ENCODE peak calls at places on chromosomes 1 and 21, in seven cellular contexts. One of them, this sample, is unnamed.

GRCh38 chr1:228313536-228314277 is 92.9 kb downstream of the TRIM11 start:
- DNase-seq in AG10803: no peak
- DNase-seq in esophagus muscularis mucosa: no peak
- DNase-seq in suprapubic skin: peak
- DNase-seq in GM12865: no peak
- DNase-seq in PC-3: no peak
- DNase-seq in foreskin fibroblast: no peak
- DNase-seq in this sample: no peak

GRCh38 chr1:198556969-198557368 is 16.5 kb upstream of the ATP6V1G3 start:
- DNase-seq in PC-3: no peak
- DNase-seq in esophagus muscularis mucosa: no peak
- DNase-seq in foreskin fibroblast: peak
- DNase-seq in AG10803: peak
- DNase-seq in suprapubic skin: no peak
- DNase-seq in GM12865: peak
- DNase-seq in this sample: peak

GRCh38 chr21:16870116-16870515 is 642.7 kb upstream of the CXADR start:
- DNase-seq in foreskin fibroblast: peak
- DNase-seq in AG10803: peak
- DNase-seq in PC-3: no peak
- DNase-seq in esophagus muscularis mucosa: no peak
- DNase-seq in suprapubic skin: no peak
- DNase-seq in GM12865: no peak
- DNase-seq in this sample: no peak

GRCh38 chr1:207845109-207845508 is 65.8 kb downstream of the CD34 start:
- DNase-seq in GM12865: no peak
- DNase-seq in AG10803: no peak
- DNase-seq in foreskin fibroblast: no peak
- DNase-seq in esophagus muscularis mucosa: no peak
- DNase-seq in PC-3: no peak
- DNase-seq in suprapubic skin: no peak
- DNase-seq in this sample: no peak

GRCh38 chr1:177966199-177966598 is 3.7 kb downstream of the SEC16B start:
- DNase-seq in GM12865: no peak
- DNase-seq in PC-3: no peak
- DNase-seq in suprapubic skin: no peak
- DNase-seq in AG10803: peak
- DNase-seq in foreskin fibroblast: no peak
- DNase-seq in esophagus muscularis mucosa: no peak
- DNase-seq in this sample: no peak

GRCh38 chr1:39105061-39105840 is 79.1 kb downstream of the NDUFS5 start:
- DNase-seq in esophagus muscularis mucosa: no peak
- DNase-seq in GM12865: peak
- DNase-seq in AG10803: peak
- DNase-seq in foreskin fibroblast: peak
- DNase-seq in suprapubic skin: peak
- DNase-seq in PC-3: peak
- DNase-seq in this sample: peak

GRCh38 chr21:45122432-45123132 is 48.2 kb downstream of the ADARB1 start:
- DNase-seq in AG10803: no peak
- DNase-seq in GM12865: no peak
- DNase-seq in suprapubic skin: no peak
- DNase-seq in PC-3: no peak
- DNase-seq in foreskin fibroblast: no peak
- DNase-seq in esophagus muscularis mucosa: no peak
- DNase-seq in this sample: no peak

GRCh38 chr1:197341626-197342025 is 73.6 kb downstream of the CRB1 start:
- DNase-seq in AG10803: no peak
- DNase-seq in GM12865: no peak
- DNase-seq in esophagus muscularis mucosa: no peak
- DNase-seq in foreskin fibroblast: no peak
- DNase-seq in suprapubic skin: no peak
- DNase-seq in PC-3: no peak
- DNase-seq in this sample: no peak

GRCh38 chr1:9426291-9426711 is 113.0 kb upstream of the SLC25A33 start:
- DNase-seq in GM12865: peak
- DNase-seq in AG10803: no peak
- DNase-seq in PC-3: no peak
- DNase-seq in foreskin fibroblast: no peak
- DNase-seq in esophagus muscularis mucosa: no peak
- DNase-seq in suprapubic skin: no peak
- DNase-seq in this sample: peak

GRCh38 chr1:163874070-163874469 is 552.3 kb downstream of the NUF2 start:
- DNase-seq in foreskin fibroblast: peak
- DNase-seq in PC-3: no peak
- DNase-seq in AG10803: peak
- DNase-seq in suprapubic skin: no peak
- DNase-seq in GM12865: no peak
- DNase-seq in esophagus muscularis mucosa: no peak
- DNase-seq in this sample: no peak
- TF ChIP-seq CTCF in foreskin fibroblast: peak
- TF ChIP-seq CTCF in PC-3: peak
- TF ChIP-seq CTCF in AG10803: peak
- TF ChIP-seq CTCF in suprapubic skin: no peak
- TF ChIP-seq CTCF in GM12865: peak
- TF ChIP-seq CTCF in esophagus muscularis mucosa: no peak
- TF ChIP-seq CTCF in this sample: no peak

DNA sequence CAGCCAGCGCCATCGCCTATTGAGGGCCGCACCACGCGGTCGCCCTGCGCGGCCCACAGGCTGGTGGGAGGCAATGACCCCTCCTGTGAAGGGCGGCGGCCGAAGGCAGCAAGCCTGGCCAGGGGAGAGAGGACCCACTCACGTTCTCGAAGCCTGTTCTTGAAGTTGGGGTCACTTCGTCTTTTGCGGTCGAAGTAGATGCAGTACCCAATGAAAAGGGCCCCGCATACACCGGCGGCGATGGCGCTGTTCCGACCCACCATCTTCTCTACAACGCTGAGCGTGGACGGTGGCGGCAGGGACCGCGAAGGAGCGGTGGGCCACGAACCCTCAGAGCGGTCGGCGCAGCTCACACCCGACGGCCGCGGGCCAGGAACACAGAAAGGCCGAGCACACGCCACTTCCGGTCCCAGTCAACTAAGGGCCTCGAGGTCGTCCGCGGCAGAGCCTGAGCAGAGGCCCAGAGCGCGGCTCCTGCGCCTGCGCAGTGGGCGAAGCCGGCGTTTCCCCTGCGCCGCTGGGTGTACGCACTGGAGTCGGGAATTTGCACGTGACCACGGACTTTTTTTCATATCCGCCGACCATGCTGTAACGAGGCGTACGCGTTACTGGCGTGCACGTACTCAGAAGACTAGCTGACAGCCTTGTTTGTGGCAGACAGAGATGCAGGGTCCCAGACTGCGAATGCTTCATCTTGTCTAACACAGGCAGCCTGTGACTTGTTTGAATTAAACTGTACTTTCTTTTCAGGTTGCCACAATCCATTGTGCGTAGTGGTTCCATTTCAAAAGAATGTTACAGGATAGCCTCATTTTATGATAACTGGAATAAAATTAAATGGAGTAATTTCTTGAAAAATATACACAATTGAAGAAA is at the start of gene TOMM20:
- DNase-seq in esophagus muscularis mucosa: peak
- DNase-seq in foreskin fibroblast: peak
- DNase-seq in PC-3: peak
- DNase-seq in AG10803: peak
- DNase-seq in GM12865: peak
- DNase-seq in suprapubic skin: peak
- DNase-seq in this sample: peak
- TF ChIP-seq CTCF in esophagus muscularis mucosa: no peak
- TF ChIP-seq CTCF in foreskin fibroblast: no peak
- TF ChIP-seq CTCF in PC-3: no peak
- TF ChIP-seq CTCF in AG10803: no peak
- TF ChIP-seq CTCF in GM12865: no peak
- TF ChIP-seq CTCF in suprapubic skin: no peak
- TF ChIP-seq CTCF in this sample: no peak

GRCh38 chr1:167120899-167121298 is 27.0 kb downstream of the STYXL2 start:
- DNase-seq in foreskin fibroblast: no peak
- DNase-seq in GM12865: no peak
- DNase-seq in PC-3: no peak
- DNase-seq in suprapubic skin: no peak
- DNase-seq in esophagus muscularis mucosa: peak
- DNase-seq in AG10803: no peak
- DNase-seq in this sample: peak
- TF ChIP-seq CTCF in foreskin fibroblast: no peak
- TF ChIP-seq CTCF in GM12865: no peak
- TF ChIP-seq CTCF in PC-3: no peak
- TF ChIP-seq CTCF in suprapubic skin: no peak
- TF ChIP-seq CTCF in esophagus muscularis mucosa: no peak
- TF ChIP-seq CTCF in AG10803: no peak
- TF ChIP-seq CTCF in this sample: peak

DNA sequence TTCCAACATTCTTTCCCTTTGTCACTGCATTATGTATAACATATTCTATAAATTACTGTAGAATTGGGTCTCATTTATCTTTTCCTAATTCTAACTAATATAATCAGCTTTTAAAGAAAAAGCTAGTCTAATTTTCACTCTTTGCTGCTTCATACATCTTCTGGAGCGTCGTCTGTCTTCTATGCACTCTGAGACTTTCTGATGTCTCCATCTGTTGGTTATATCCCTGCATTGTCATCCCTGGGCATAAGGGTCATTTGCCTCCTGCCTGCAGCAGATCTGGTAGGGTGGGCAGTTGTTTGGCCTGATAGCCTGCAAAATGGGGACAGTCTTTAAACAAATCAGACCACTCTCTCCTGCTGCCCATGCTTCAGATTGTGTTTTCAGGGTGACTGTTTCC is 40.8 kb upstream of the DYNLT5 start:
- DNase-seq in suprapubic skin: no peak
- DNase-seq in esophagus muscularis mucosa: no peak
- DNase-seq in PC-3: peak
- DNase-seq in foreskin fibroblast: peak
- DNase-seq in GM12865: peak
- DNase-seq in AG10803: peak
- DNase-seq in this sample: no peak
- TF ChIP-seq CTCF in suprapubic skin: no peak
- TF ChIP-seq CTCF in esophagus muscularis mucosa: no peak
- TF ChIP-seq CTCF in PC-3: peak
- TF ChIP-seq CTCF in foreskin fibroblast: peak
- TF ChIP-seq CTCF in GM12865: peak
- TF ChIP-seq CTCF in AG10803: peak
- TF ChIP-seq CTCF in this sample: no peak

DNA sequence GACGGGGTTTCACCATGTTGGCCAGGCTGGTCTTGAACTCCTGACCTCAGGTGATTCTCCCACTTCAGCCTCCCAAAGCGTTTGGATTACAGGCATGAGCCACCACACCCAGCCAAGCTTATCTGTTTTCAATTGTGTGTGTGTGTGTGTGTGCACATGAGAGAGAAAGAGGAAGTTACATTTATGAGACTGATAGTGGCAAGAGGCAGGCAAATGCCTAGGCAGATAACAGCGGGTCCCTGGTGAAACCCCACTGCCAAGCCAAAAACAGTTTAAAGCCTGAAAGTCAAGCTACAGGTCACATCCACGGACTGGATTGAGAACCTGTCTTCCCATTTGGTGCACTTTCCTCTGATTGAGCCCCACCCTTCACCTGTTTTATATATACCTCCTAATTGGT is 35.1 kb upstream of the IFNGR2 start:
- DNase-seq in foreskin fibroblast: no peak
- DNase-seq in AG10803: no peak
- DNase-seq in GM12865: peak
- DNase-seq in PC-3: no peak
- DNase-seq in suprapubic skin: no peak
- DNase-seq in esophagus muscularis mucosa: no peak
- DNase-seq in this sample: no peak
- TF ChIP-seq CTCF in foreskin fibroblast: no peak
- TF ChIP-seq CTCF in AG10803: no peak
- TF ChIP-seq CTCF in GM12865: no peak
- TF ChIP-seq CTCF in PC-3: no peak
- TF ChIP-seq CTCF in suprapubic skin: no peak
- TF ChIP-seq CTCF in esophagus muscularis mucosa: no peak
- TF ChIP-seq CTCF in this sample: no peak

GRCh38 chr1:64581786-64582185 is 111.9 kb downstream of the CACHD1 start:
- DNase-seq in suprapubic skin: no peak
- DNase-seq in esophagus muscularis mucosa: no peak
- DNase-seq in GM12865: no peak
- DNase-seq in PC-3: no peak
- DNase-seq in foreskin fibroblast: no peak
- DNase-seq in AG10803: no peak
- DNase-seq in this sample: no peak

DNA sequence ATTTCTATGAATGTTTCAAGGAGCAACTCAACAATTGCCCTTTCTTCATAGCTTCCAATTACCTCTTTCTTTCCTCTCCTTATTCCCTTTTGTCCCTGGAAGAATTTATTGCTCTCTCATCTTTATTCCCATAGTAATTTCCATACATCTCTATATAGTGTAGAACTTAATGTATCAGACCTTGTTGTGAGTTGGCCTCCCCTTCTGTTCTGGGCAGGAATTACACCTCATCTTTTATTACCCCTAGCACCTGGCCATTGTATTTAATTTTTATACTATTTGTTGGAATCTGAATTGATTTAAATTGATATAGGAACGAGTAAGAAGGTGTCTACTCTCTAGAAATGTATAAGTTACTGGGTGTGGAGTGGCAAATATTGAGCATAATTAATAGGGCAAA is 114.5 kb downstream of the CACHD1 start:
- DNase-seq in suprapubic skin: no peak
- DNase-seq in PC-3: peak
- DNase-seq in AG10803: no peak
- DNase-seq in GM12865: no peak
- DNase-seq in esophagus muscularis mucosa: no peak
- DNase-seq in foreskin fibroblast: peak
- DNase-seq in this sample: no peak
- TF ChIP-seq CTCF in suprapubic skin: no peak
- TF ChIP-seq CTCF in PC-3: peak
- TF ChIP-seq CTCF in AG10803: peak
- TF ChIP-seq CTCF in GM12865: no peak
- TF ChIP-seq CTCF in esophagus muscularis mucosa: no peak
- TF ChIP-seq CTCF in foreskin fibroblast: peak
- TF ChIP-seq CTCF in this sample: peak

GRCh38 chr1:108049083-108049819 is 84.3 kb upstream of the VAV3 start:
- DNase-seq in AG10803: peak
- DNase-seq in GM12865: peak
- DNase-seq in foreskin fibroblast: peak
- DNase-seq in suprapubic skin: peak
- DNase-seq in esophagus muscularis mucosa: no peak
- DNase-seq in PC-3: peak
- DNase-seq in this sample: peak
- TF ChIP-seq CTCF in AG10803: peak
- TF ChIP-seq CTCF in GM12865: peak
- TF ChIP-seq CTCF in foreskin fibroblast: peak
- TF ChIP-seq CTCF in suprapubic skin: peak
- TF ChIP-seq CTCF in esophagus muscularis mucosa: no peak
- TF ChIP-seq CTCF in PC-3: peak
- TF ChIP-seq CTCF in this sample: peak

GRCh38 chr1:217393901-217394300 is 237.0 kb downstream of the GPATCH2 start:
- DNase-seq in foreskin fibroblast: peak
- DNase-seq in suprapubic skin: no peak
- DNase-seq in GM12865: no peak
- DNase-seq in AG10803: no peak
- DNase-seq in esophagus muscularis mucosa: peak
- DNase-seq in PC-3: peak
- DNase-seq in this sample: no peak
- TF ChIP-seq CTCF in foreskin fibroblast: no peak
- TF ChIP-seq CTCF in suprapubic skin: no peak
- TF ChIP-seq CTCF in GM12865: no peak
- TF ChIP-seq CTCF in AG10803: no peak
- TF ChIP-seq CTCF in esophagus muscularis mucosa: peak
- TF ChIP-seq CTCF in PC-3: peak
- TF ChIP-seq CTCF in this sample: no peak